ENCODE peak calls at places on chromosome 3, in nine cellular contexts. Q, T, L, S, B, N, E, X and W are unnamed samples.

GRCh38 chr3:130759692-130760338 is 13.2 kb upstream of the PIK3R4 start:
- DNase-seq in Q (peak; percentile 52), T (peak; percentile 48), L (peak; percentile 73), S (no peak), B (peak; percentile 49), N (peak; percentile 79), E (peak; percentile 18), X (peak; percentile 70), W (peak; percentile 22)

GRCh38 chr3:20776717-20777116 is 590.7 kb upstream of the SGO1 start:
- DNase-seq in Q (no peak), T (no peak), L (no peak), S (no peak), B (no peak), N (no peak), E (no peak), X (no peak), W (no peak)

GRCh38 chr3:15007681-15008141 is 57.4 kb downstream of the MRPS25 start:
- DNase-seq in Q (no peak), T (peak; percentile 64), L (no peak), S (no peak), B (peak; percentile 97), N (no peak), E (no peak), X (peak; percentile 73), W (peak; percentile 9)

GRCh38 chr3:134803652-134804051 is 8.6 kb downstream of the EPHB1 start:
- DNase-seq in Q (no peak), T (no peak), L (peak; percentile 2), S (no peak), B (no peak), N (no peak), E (no peak), X (no peak), W (no peak)

GRCh38 chr3:144522461-144522860 is 550.8 kb downstream of the DIPK2A start:
- DNase-seq in Q (no peak), T (no peak), L (no peak), S (no peak), B (no peak), N (no peak), E (no peak), X (no peak), W (no peak)

GRCh38 chr3:2153047-2153446 is 54.4 kb downstream of the CNTN4 start:
- DNase-seq in Q (no peak), T (no peak), L (no peak), S (no peak), B (no peak), N (no peak), E (no peak), X (peak; percentile 37), W (no peak)

GRCh38 chr3:43155464-43156121 is 49.7 kb upstream of the POMGNT2 start:
- DNase-seq in Q (peak; percentile 54), T (peak; percentile 78), L (peak; percentile 60), S (peak; percentile 60), B (peak; percentile 83), N (no peak), E (no peak), X (peak; percentile 79), W (no peak)

GRCh38 chr3:171284308-171285075 is 175.7 kb downstream of the TNIK start:
- DNase-seq in Q (peak; percentile 56), T (peak; percentile 96), L (peak; percentile 24), S (no peak), B (peak; percentile 98), N (no peak), E (no peak), X (peak; percentile 93), W (peak; percentile 94)

GRCh38 chr3:3196148-3196861 is 16.8 kb upstream of the CRBN start:
- DNase-seq in Q (peak; percentile 22), T (peak; percentile 22), L (no peak), S (no peak), B (no peak), N (peak; percentile 26), E (no peak), X (peak; percentile 24), W (no peak)

GRCh38 chr3:80087769-80088168 is 320.0 kb upstream of the ROBO1 start:
- DNase-seq in Q (no peak), T (no peak), L (no peak), S (no peak), B (peak; percentile 6), N (no peak), E (no peak), X (peak; percentile 77), W (peak; percentile 7)

GRCh38 chr3:128698211-128699011 is 27.6 kb upstream of the RAB7A start:
- DNase-seq in Q (peak; percentile 52), T (no peak), L (peak; percentile 35), S (peak; percentile 38), B (no peak), N (no peak), E (no peak), X (no peak), W (peak; percentile 12)

GRCh38 chr3:185659942-185660921 is 74.1 kb downstream of the SENP2 start:
- DNase-seq in Q (peak; percentile 80), T (peak; percentile 85), L (peak; percentile 77), S (peak; percentile 66), B (peak; percentile 81), N (peak; percentile 91), E (peak; percentile 38), X (peak; percentile 72), W (peak; percentile 48)

GRCh38 chr3:75338342-75338741 is 325.8 kb upstream of the FRG2C start:
- DNase-seq in Q (no peak), T (no peak), L (no peak), S (no peak), B (no peak), N (peak; percentile 71), E (no peak), X (no peak), W (no peak)

GRCh38 chr3:75342425-75342824 is 321.7 kb upstream of the FRG2C start:
- DNase-seq in Q (no peak), T (no peak), L (no peak), S (no peak), B (no peak), N (no peak), E (no peak), X (no peak), W (no peak)

GRCh38 chr3:75337226-75337900 is 326.8 kb upstream of the FRG2C start:
- DNase-seq in Q (no peak), T (no peak), L (no peak), S (no peak), B (no peak), N (peak; percentile 30), E (no peak), X (no peak), W (no peak)

DNA sequence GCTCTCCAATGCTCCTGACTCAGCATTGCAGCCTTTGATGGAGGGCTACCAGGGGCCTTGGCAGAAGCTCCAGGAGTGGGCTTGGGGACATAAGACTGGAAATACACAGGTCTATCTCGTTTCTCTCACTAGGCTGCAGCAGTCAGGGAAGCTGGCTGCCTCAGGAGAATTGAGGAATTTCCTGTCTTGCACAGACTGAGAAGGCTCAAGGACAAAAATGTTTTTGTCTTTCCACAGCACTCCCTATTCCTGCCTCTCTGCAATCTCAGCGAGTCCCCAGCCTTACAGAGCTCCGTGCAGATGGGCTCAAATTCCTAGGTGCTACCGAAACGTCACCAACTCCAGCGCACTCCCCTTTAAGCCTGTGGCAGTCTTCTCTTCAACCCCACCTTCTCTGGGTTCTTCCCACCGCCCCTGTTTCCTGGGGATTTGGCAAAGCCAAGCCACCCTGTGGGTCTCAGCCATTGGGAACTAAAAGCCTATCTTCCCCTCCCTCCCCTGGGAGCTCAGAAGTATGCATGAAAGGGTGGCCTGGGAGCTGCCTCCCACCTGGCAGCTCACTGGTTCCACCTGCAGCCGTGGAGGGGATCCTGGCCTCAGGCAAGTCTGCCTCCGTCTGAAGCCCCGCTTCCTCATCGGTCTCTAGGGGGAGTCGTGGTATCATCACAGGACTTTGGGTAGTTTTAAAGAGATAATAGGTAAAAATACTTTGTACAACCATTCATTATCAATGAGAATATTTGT is 322.6 kb upstream of the FRG2C start:
- DNase-seq in Q (no peak), T (no peak), L (no peak), S (no peak), B (no peak), N (no peak), E (no peak), X (no peak), W (no peak)
- TF ChIP-seq CTCF in Q (no peak), T (peak; percentile 13), L (no peak), S (no peak), B (peak; percentile 11), N (no peak), E (no peak), X (no peak), W (peak; percentile 17)

GRCh38 chr3:119239421-119239820 is 1.3 kb downstream of the B4GALT4 start:
- DNase-seq in Q (no peak), T (no peak), L (no peak), S (no peak), B (no peak), N (no peak), E (no peak), X (peak; percentile 7), W (no peak)
- H3K4me3 ChIP-seq in Q (peak overlapping the region; percentile 80), T (peak overlapping the region; percentile 68), L (peak overlapping the region; percentile 58), S (peak overlapping the region; percentile 84), B (peak overlapping the region; percentile 82), N (no peak overlapping the region), E (peak overlapping the region; percentile 80), X (peak overlapping the region; percentile 73), W (no peak overlapping the region)

GRCh38 chr3:39318311-39318710 is 11.2 kb upstream of the CCR8 start:
- DNase-seq in Q (peak; percentile 43), T (no peak), L (peak; percentile 46), S (no peak), B (no peak), N (no peak), E (no peak), X (peak; percentile 59), W (no peak)
- TF ChIP-seq CTCF in Q (no peak), T (no peak), L (no peak), S (no peak), B (no peak), N (no peak), E (no peak), X (no peak), W (no peak)

GRCh38 chr3:150544040-150544439 is 2.3 kb downstream of the SERP1 start:
- DNase-seq in Q (no peak), T (peak; percentile 33), L (no peak), S (no peak), B (peak; percentile 80), N (no peak), E (no peak), X (peak; percentile 73), W (no peak)
- H3K4me3 ChIP-seq in Q (peak overlapping the region; percentile 94), T (peak overlapping the region; percentile 0), L (no peak overlapping the region), S (peak overlapping the region; percentile 85), B (peak overlapping the region; percentile 11), N (peak overlapping the region; percentile 97), E (no peak overlapping the region), X (no peak overlapping the region), W (no peak overlapping the region)